ENCODE peak calls at places on chromosome 1, in eight cellular contexts. Y is stimulated activated CD8-positive, alpha-beta memory T cell treated with anti-CD3 and anti-CD28 coated beads, Interleukin-15, amount 100 ng/mL, for 24 hours; E is heart right ventricle; G is stromal cell of bone marrow; W is NAMALWA; O is CD4-positive, alpha-beta T cell; T is NCI-H1092; V is AML-193. B is an unnamed sample.

GRCh38 chr1:15684468-15685283 is 556 bp downstream of the PLEKHM2 start:
- DNase-seq in G (no peak), O (peak), Y (peak), W (peak), T (no peak), E (peak), V (peak), B (peak)

GRCh38 chr1:231734417-231734816 is 107.8 kb downstream of the DISC1 start:
- DNase-seq in O (no peak), E (peak), G (peak), Y (no peak), W (no peak), T (no peak), V (no peak), B (no peak)

GRCh38 chr1:162062542-162063015 is 6.9 kb upstream of the NOS1AP start:
- DNase-seq in Y (no peak), G (no peak), O (no peak), T (peak), W (no peak), E (no peak), V (no peak), B (peak)

GRCh38 chr1:66605419-66605997 is 71.6 kb downstream of the SGIP1 start:
- DNase-seq in Y (no peak), V (no peak), G (no peak), O (no peak), E (no peak), W (no peak), T (no peak), B (no peak)

GRCh38 chr1:99503276-99503747 is 142.6 kb upstream of the PALMD start:
- DNase-seq in T (no peak), G (peak), Y (no peak), O (no peak), W (no peak), V (no peak), E (peak), B (peak)

GRCh38 chr1:33228935-33229487 is 27.3 kb upstream of the ZNF362 start:
- DNase-seq in V (no peak), G (peak), T (no peak), E (peak), Y (no peak), W (no peak), O (no peak), B (peak)

GRCh38 chr1:213871179-213871578 is 116.6 kb upstream of the PROX1 start:
- DNase-seq in V (no peak), E (no peak), G (no peak), Y (no peak), T (no peak), O (no peak), W (no peak), B (no peak)

GRCh38 chr1:1230656-1231399 is 973 bp downstream of the SDF4 start:
- DNase-seq in V (peak), O (no peak), T (no peak), W (peak), E (no peak), G (peak), Y (no peak), B (peak)

GRCh38 chr1:198156745-198157240 is at the start of gene NEK7:
- DNase-seq in W (peak), V (peak), G (peak), E (peak), T (peak), O (peak), Y (peak), B (peak)

GRCh38 chr1:68136187-68136586 is 85.8 kb upstream of the DIRAS3 start:
- DNase-seq in W (no peak), O (no peak), Y (no peak), T (no peak), V (no peak), G (no peak), E (no peak), B (no peak)

GRCh38 chr1:53602376-53602775 is 136.6 kb downstream of the GLIS1 start:
- DNase-seq in W (no peak), O (no peak), Y (no peak), E (no peak), V (no peak), T (no peak), G (no peak), B (no peak)

GRCh38 chr1:55556378-55556777 is 341.2 kb upstream of the USP24 start:
- DNase-seq in W (no peak), T (no peak), O (no peak), Y (no peak), V (no peak), E (no peak), G (no peak), B (no peak)

GRCh38 chr1:15526021-15526489 is 593 bp upstream of the DNAJC16 start:
- DNase-seq in Y (no peak), O (no peak), V (no peak), W (no peak), G (no peak), E (no peak), T (no peak), B (no peak)

GRCh38 chr1:172895050-172895460 is 155.7 kb downstream of the TNFSF18 start:
- DNase-seq in O (no peak), V (no peak), Y (no peak), E (no peak), W (peak), T (no peak), G (no peak), B (no peak)

GRCh38 chr1:173280899-173281660 is 73.9 kb upstream of the TNFSF4 start:
- DNase-seq in W (no peak), T (no peak), E (no peak), Y (no peak), V (no peak), G (no peak), O (no peak), B (no peak)

GRCh38 chr1:161260939-161261858 is 2.7 kb downstream of the PCP4L1 start:
- DNase-seq in W (peak), Y (no peak), E (no peak), G (no peak), O (no peak), V (no peak), T (no peak), B (no peak)

GRCh38 chr1:36796101-36796590 is 238.2 kb downstream of the GRIK3 start:
- DNase-seq in O (no peak), E (no peak), W (no peak), Y (no peak), G (no peak), V (no peak), T (no peak), B (no peak)

GRCh38 chr1:227544067-227544655 is 19.2 kb upstream of the ZNF678 start:
- DNase-seq in Y (no peak), V (no peak), W (no peak), G (no peak), T (no peak), E (no peak), O (no peak), B (no peak)

GRCh38 chr1:200409203-200409760 is 554 bp downstream of the ZNF281 start:
- DNase-seq in E (peak), Y (peak), G (no peak), O (peak), T (no peak), V (no peak), W (peak), B (peak)

GRCh38 chr1:193014354-193014753 is 44.8 kb downstream of the UCHL5 start:
- DNase-seq in E (no peak), Y (no peak), W (no peak), T (no peak), V (no peak), O (no peak), G (no peak), B (no peak)

GRCh38 chr1:57874426-57874825 is 450.6 kb upstream of the DAB1 start:
- DNase-seq in O (no peak), Y (no peak), W (no peak), E (no peak), G (no peak), V (no peak), T (no peak), B (peak)

GRCh38 chr1:78472851-78473496 is 17.8 kb upstream of the PTGFR start:
- DNase-seq in G (no peak), W (no peak), V (no peak), E (no peak), O (no peak), Y (no peak), T (no peak), B (no peak)

GRCh38 chr1:75643460-75643859 is 32.5 kb upstream of the SLC44A5 start:
- DNase-seq in E (no peak), O (no peak), W (no peak), Y (no peak), G (no peak), V (no peak), T (no peak), B (peak)

GRCh38 chr1:36807262-36807661 is 227.1 kb downstream of the GRIK3 start:
- DNase-seq in G (no peak), O (no peak), E (peak), T (peak), V (no peak), W (no peak), Y (no peak), B (no peak)

GRCh38 chr1:209266590-209267172 is 316.8 kb upstream of the CAMK1G start:
- DNase-seq in T (no peak), G (no peak), W (no peak), O (no peak), E (no peak), Y (no peak), V (no peak), B (peak)

GRCh38 chr1:70331962-70332361 is 22.6 kb downstream of the ANKRD13C start:
- DNase-seq in E (no peak), Y (no peak), G (no peak), T (no peak), O (no peak), W (no peak), V (no peak), B (peak)

GRCh38 chr1:184069675-184070074 is 18.1 kb downstream of the TSEN15 start:
- DNase-seq in O (no peak), E (no peak), V (no peak), G (no peak), T (no peak), W (no peak), Y (no peak), B (no peak)

GRCh38 chr1:179169616-179170467 is 59.6 kb downstream of the ABL2 start:
- DNase-seq in Y (no peak), E (no peak), G (peak), T (no peak), V (peak), O (no peak), W (no peak), B (peak)

GRCh38 chr1:36411674-36412648 is 14.3 kb upstream of the LSM10 start:
- DNase-seq in Y (no peak), G (no peak), V (peak), E (no peak), W (peak), T (peak), O (no peak), B (peak)

GRCh38 chr1:98090351-98090750 is 169.5 kb upstream of the DPYD start:
- DNase-seq in O (no peak), E (no peak), Y (no peak), V (no peak), W (no peak), G (no peak), T (no peak), B (no peak)

GRCh38 chr1:164558461-164559341 is at the start of gene PBX1:
- DNase-seq in W (peak), V (no peak), T (peak), E (peak), O (peak), G (peak), Y (peak), B (peak)

GRCh38 chr1:94974224-94974623 is 47.3 kb upstream of the CNN3 start:
- DNase-seq in E (no peak), Y (no peak), T (no peak), W (no peak), O (no peak), G (peak), V (no peak), B (peak)

GRCh38 chr1:41851589-41851988 is 67.1 kb downstream of the HIVEP3 start:
- DNase-seq in V (peak), E (no peak), G (no peak), Y (no peak), T (no peak), W (no peak), O (no peak), B (peak)

GRCh38 chr1:115239148-115239820 is 98.8 kb downstream of the NGF start:
- DNase-seq in O (no peak), Y (no peak), V (no peak), T (no peak), E (no peak), G (peak), W (no peak), B (peak)